ENCODE peak calls at places on chromosome 3, in six cellular contexts. W is Peyer's patch, X is colonic mucosa, P is IMR-90, L is RWPE2, Y is thoracic aorta. G is an unnamed sample.

GRCh38 chr3:158731938-158732855 is at the start of gene RARRES1:
- DNase-seq in W (peak), X (peak), P (peak), L (no peak), Y (no peak), G (peak)

GRCh38 chr3:25293736-25294135 is 134.3 kb upstream of the RARB start:
- DNase-seq in W (no peak), X (no peak), P (no peak), L (no peak), Y (no peak), G (no peak)

GRCh38 chr3:64463981-64464380 is 223.8 kb downstream of the ADAMTS9 start:
- DNase-seq in W (no peak), X (no peak), P (no peak), L (no peak), Y (no peak), G (no peak)

GRCh38 chr3:194833511-194833910 is 147.8 kb downstream of the FAM43A start:
- DNase-seq in W (no peak), X (no peak), P (no peak), L (no peak), Y (no peak), G (no peak)

GRCh38 chr3:17640466-17640865 is 102.0 kb downstream of the TBC1D5 start:
- DNase-seq in W (no peak), X (no peak), P (peak), L (no peak), Y (no peak), G (no peak)

GRCh38 chr3:189316296-189317019 is 144.7 kb downstream of the TPRG1 start:
- DNase-seq in W (no peak), X (peak), P (no peak), L (no peak), Y (no peak), G (no peak)

GRCh38 chr3:184761120-184761841 is 49.4 kb upstream of the MAGEF1 start:
- DNase-seq in W (no peak), X (no peak), P (peak), L (no peak), Y (no peak), G (no peak)

GRCh38 chr3:11919390-11919789 is 72.7 kb upstream of the TAMM41 start:
- DNase-seq in W (no peak), X (no peak), P (no peak), L (no peak), Y (no peak), G (no peak)

GRCh38 chr3:122146466-122146865 is 37.0 kb upstream of the CASR start:
- DNase-seq in W (no peak), X (no peak), P (no peak), L (no peak), Y (no peak), G (no peak)

GRCh38 chr3:143736651-143737050 is 111.6 kb downstream of the SLC9A9 start:
- DNase-seq in W (no peak), X (no peak), P (peak), L (no peak), Y (no peak), G (no peak)

GRCh38 chr3:142647856-142648255 is 51.7 kb downstream of the PLS1 start:
- DNase-seq in W (no peak), X (peak), P (peak), L (no peak), Y (no peak), G (no peak)

GRCh38 chr3:117545484-117545883 is 835.9 kb downstream of the TUSC7 start:
- DNase-seq in W (no peak), X (no peak), P (no peak), L (no peak), Y (no peak), G (no peak)

GRCh38 chr3:15631426-15632211 is 30.1 kb downstream of the BTD start:
- DNase-seq in W (no peak), X (no peak), P (peak), L (no peak), Y (no peak), G (no peak)

GRCh38 chr3:188979236-188979635 is 192.5 kb upstream of the TPRG1 start:
- DNase-seq in W (no peak), X (no peak), P (no peak), L (no peak), Y (no peak), G (no peak)

GRCh38 chr3:172210355-172210754 is 171.0 kb downstream of the FNDC3B start:
- DNase-seq in W (no peak), X (no peak), P (peak), L (no peak), Y (no peak), G (no peak)

GRCh38 chr3:143565943-143566342 is 282.3 kb downstream of the SLC9A9 start:
- DNase-seq in W (no peak), X (no peak), P (no peak), L (no peak), Y (no peak), G (no peak)

DNA sequence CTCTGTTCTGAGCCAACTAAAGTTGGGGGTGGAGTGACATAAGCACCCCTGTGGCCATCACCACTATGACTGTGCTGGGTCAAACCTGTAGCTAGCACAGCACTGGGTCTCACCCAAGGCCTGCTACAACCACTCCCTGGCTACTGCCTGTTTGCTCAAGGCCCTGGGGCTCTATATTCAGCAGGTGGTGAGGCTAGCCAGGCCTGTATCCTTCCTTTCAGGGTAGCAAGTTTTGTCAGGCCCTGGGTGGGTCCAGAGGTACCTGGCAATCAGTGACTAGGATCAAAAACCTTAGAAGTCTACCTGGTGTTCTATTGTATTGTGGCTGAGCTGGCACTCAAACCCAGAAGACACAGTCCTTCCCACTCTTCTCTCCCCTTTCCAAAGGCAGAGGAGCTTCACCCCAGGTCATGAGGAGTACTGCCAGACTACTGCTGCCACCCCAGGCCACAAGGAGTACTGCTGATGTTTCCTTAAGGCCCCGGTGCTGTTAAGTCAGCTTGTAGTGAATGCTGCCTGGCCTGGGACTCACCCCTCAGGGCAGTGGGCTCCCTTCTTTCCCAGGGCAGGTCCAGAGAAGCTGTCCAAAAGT is 170.8 kb downstream of the IGSF11 start:
- DNase-seq in W (no peak), X (no peak), P (no peak), L (no peak), Y (no peak), G (no peak)
- H3K27ac ChIP-seq in W (no peak), X (no peak), P (no peak), L (no peak), Y (no peak), G (no peak)

GRCh38 chr3:73029321-73029796 is 32.1 kb upstream of the EBLN2 start:
- DNase-seq in W (no peak), X (no peak), P (peak), L (no peak), Y (no peak), G (no peak)
- H3K27ac ChIP-seq in W (no peak), X (no peak), P (no peak), L (peak), Y (no peak), G (no peak)

DNA sequence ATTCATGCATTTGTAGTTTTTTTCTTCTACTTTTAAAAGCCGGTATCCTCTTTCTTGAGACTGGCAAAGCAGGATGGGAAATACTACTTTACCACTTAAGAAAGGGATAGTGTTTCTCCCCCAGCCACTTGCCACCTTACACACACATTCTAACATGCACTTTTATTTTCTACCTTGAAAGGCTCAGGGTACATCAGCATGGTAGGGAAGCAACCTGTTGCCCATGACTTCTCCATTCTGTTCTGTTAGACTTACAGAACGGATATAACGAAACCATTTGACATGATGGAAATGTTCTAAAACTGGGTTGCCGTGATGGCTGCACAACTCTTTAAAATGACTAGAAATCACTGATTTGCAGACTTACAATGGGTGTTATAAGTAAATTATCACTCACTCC is 405.5 kb downstream of the SHQ1 start:
- DNase-seq in W (no peak), X (no peak), P (no peak), L (no peak), Y (no peak), G (no peak)
- H3K27ac ChIP-seq in W (no peak), X (no peak), P (no peak), L (no peak), Y (no peak), G (no peak)

DNA sequence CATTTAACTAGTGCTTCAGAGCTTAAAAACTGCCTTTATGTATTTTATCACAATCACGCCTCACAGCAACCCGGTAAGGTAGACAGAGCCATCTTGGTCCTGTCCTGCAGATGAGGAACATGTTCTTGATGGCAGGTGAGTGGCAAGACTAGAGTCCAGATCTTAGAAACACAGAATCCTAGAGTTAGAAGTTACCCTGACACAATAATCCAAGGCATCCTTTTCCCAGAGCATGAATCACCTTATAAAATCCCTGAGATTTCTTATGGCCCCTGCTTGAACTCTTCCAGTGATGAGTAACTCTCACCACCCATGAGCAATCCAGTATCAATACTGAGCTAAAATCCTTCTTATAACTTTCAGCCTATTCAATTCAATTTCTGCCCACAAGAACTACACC is 16.9 kb downstream of the POPDC2 start:
- DNase-seq in W (no peak), X (no peak), P (peak), L (no peak), Y (no peak), G (no peak)
- H3K27ac ChIP-seq in W (no peak), X (no peak), P (peak), L (no peak), Y (no peak), G (no peak)